ENCODE peak calls at places on chromosomes 7 and 10, in five cellular contexts. N, F, V, A and T are unnamed samples.

GRCh38 chr10:71970869-71971268 is 6.7 kb downstream of the CHST3 start:
- DNase-seq in N (no peak), F (no peak), V (no peak), A (no peak), T (peak; percentile 28)

GRCh38 chr7:25847331-25848070 is 304.5 kb upstream of the NFE2L3 start:
- DNase-seq in N (no peak), F (no peak), V (peak; percentile 33), A (no peak), T (no peak)

GRCh38 chr7:84675633-84676034 is 481.0 kb upstream of the SEMA3A start:
- DNase-seq in N (no peak), F (no peak), V (no peak), A (no peak), T (no peak)

GRCh38 chr7:121872831-121873764 is at the start of gene PTPRZ1:
- DNase-seq in N (peak; percentile 46), F (no peak), V (peak; percentile 2), A (peak; percentile 87), T (peak; percentile 92)

GRCh38 chr10:110008518-110009339 is 945 bp downstream of the ADD3 start:
- DNase-seq in N (peak; percentile 53), F (peak; percentile 24), V (no peak), A (no peak), T (no peak)

GRCh38 chr7:55572378-55573233 is at the start of gene VOPP1:
- DNase-seq in N (peak; percentile 54), F (peak; percentile 62), V (peak; percentile 63), A (peak; percentile 95), T (peak; percentile 97)

GRCh38 chr10:121975295-121976086 is 474 bp upstream of the NSMCE4A start:
- DNase-seq in N (no peak), F (no peak), V (no peak), A (no peak), T (peak; percentile 96)

GRCh38 chr10:87817873-87818504 is at the start of gene ATAD1:
- DNase-seq in N (peak; percentile 90), F (peak; percentile 73), V (peak; percentile 80), A (peak; percentile 96), T (peak; percentile 90)

GRCh38 chr7:129875745-129876411 is 76.9 kb downstream of the UBE2H start:
- DNase-seq in N (no peak), F (no peak), V (peak; percentile 80), A (no peak), T (no peak)

GRCh38 chr7:40815512-40815911 is 680.7 kb downstream of the SUGCT start:
- DNase-seq in N (no peak), F (no peak), V (peak; percentile 81), A (no peak), T (no peak)

GRCh38 chr10:110610308-110610774 is 33.8 kb upstream of the RBM20 start:
- DNase-seq in N (peak; percentile 47), F (peak; percentile 16), V (peak; percentile 49), A (no peak), T (peak; percentile 66)

GRCh38 chr7:98334077-98334476 is 52.6 kb downstream of the BRI3 start:
- DNase-seq in N (no peak), F (no peak), V (no peak), A (no peak), T (no peak)

GRCh38 chr10:95229724-95230627 is 35.9 kb downstream of the ACSM6 start:
- DNase-seq in N (no peak), F (no peak), V (peak; percentile 98), A (no peak), T (peak; percentile 33)

GRCh38 chr10:101072923-101073322 is 11.1 kb downstream of the KAZALD1 start:
- DNase-seq in N (no peak), F (no peak), V (no peak), A (no peak), T (peak; percentile 22)

GRCh38 chr7:28130277-28130676 is 50.3 kb downstream of the JAZF1 start:
- DNase-seq in N (no peak), F (no peak), V (peak; percentile 95), A (no peak), T (no peak)

GRCh38 chr7:82726038-82726800 is 282.6 kb upstream of the CACNA2D1 start:
- DNase-seq in N (peak; percentile 31), F (peak; percentile 63), V (no peak), A (no peak), T (no peak)

GRCh38 chr10:111209666-111210065 is 132.8 kb downstream of the ADRA2A start:
- DNase-seq in N (no peak), F (no peak), V (no peak), A (no peak), T (no peak)

GRCh38 chr10:24496066-24496465 is 227.6 kb downstream of the ARHGAP21 start:
- DNase-seq in N (no peak), F (no peak), V (no peak), A (no peak), T (no peak)

GRCh38 chr7:36115448-36116321 is 37.4 kb upstream of the EEPD1 start:
- DNase-seq in N (peak; percentile 53), F (peak; percentile 54), V (peak; percentile 97), A (no peak), T (no peak)

GRCh38 chr7:74453321-74454011 is at the start of gene GTF2IRD1:
- DNase-seq in N (peak; percentile 89), F (peak; percentile 80), V (peak; percentile 73), A (peak; percentile 91), T (peak; percentile 96)

GRCh38 chr7:28409716-28410627 is 2.3 kb upstream of the CREB5 start:
- DNase-seq in N (peak; percentile 32), F (peak; percentile 46), V (peak; percentile 32), A (peak; percentile 89), T (peak; percentile 72)

GRCh38 chr7:82156168-82156567 is 287.4 kb downstream of the CACNA2D1 start:
- DNase-seq in N (no peak), F (no peak), V (no peak), A (no peak), T (no peak)

GRCh38 chr10:71651953-71652352 is 67.6 kb downstream of the C10orf105 start:
- DNase-seq in N (no peak), F (no peak), V (no peak), A (no peak), T (no peak)

GRCh38 chr10:58963723-58964124 is 212.7 kb upstream of the PHYHIPL start:
- DNase-seq in N (no peak), F (no peak), V (no peak), A (peak; percentile 2), T (peak; percentile 59)

GRCh38 chr7:29375641-29376562 is 181.3 kb downstream of the CHN2 start:
- DNase-seq in N (no peak), F (no peak), V (no peak), A (no peak), T (no peak)

GRCh38 chr10:108095932-108096925 is 931.7 kb upstream of the SORCS1 start:
- DNase-seq in N (no peak), F (no peak), V (no peak), A (no peak), T (no peak)

GRCh38 chr7:151249034-151249731 is 689 bp upstream of the SMARCD3 start:
- DNase-seq in N (peak; percentile 71), F (no peak), V (peak; percentile 59), A (peak; percentile 93), T (peak; percentile 73)

GRCh38 chr10:32437334-32437733 is 8.6 kb upstream of the CCDC7 start:
- DNase-seq in N (no peak), F (no peak), V (peak; percentile 22), A (no peak), T (no peak)

GRCh38 chr7:1662101-1662500 is 8.0 kb upstream of the ELFN1 start:
- DNase-seq in N (no peak), F (no peak), V (no peak), A (no peak), T (peak; percentile 43)

GRCh38 chr7:96823274-96823673 is 113.6 kb upstream of the SEM1 start:
- DNase-seq in N (no peak), F (no peak), V (peak; percentile 21), A (no peak), T (no peak)

GRCh38 chr7:148142660-148143248 is 447.8 kb upstream of the C7orf33 start:
- DNase-seq in N (peak; percentile 54), F (no peak), V (peak; percentile 21), A (no peak), T (peak; percentile 52)

GRCh38 chr7:14937580-14937979 is 35.0 kb upstream of the DGKB start:
- DNase-seq in N (no peak), F (no peak), V (no peak), A (no peak), T (no peak)

GRCh38 chr7:27126596-27127327 is 3.8 kb downstream of the HOXA4 start:
- DNase-seq in N (no peak), F (no peak), V (no peak), A (no peak), T (no peak)
- H3K27me3 ChIP-seq in N (no peaks in the 10 kb centered on the region), F (no peaks in the 10 kb centered on the region), V (no peaks in the 10 kb centered on the region), A (no peaks in the 10 kb centered on the region), T (peaks cover 98% of the 10 kb centered on the region)

DNA sequence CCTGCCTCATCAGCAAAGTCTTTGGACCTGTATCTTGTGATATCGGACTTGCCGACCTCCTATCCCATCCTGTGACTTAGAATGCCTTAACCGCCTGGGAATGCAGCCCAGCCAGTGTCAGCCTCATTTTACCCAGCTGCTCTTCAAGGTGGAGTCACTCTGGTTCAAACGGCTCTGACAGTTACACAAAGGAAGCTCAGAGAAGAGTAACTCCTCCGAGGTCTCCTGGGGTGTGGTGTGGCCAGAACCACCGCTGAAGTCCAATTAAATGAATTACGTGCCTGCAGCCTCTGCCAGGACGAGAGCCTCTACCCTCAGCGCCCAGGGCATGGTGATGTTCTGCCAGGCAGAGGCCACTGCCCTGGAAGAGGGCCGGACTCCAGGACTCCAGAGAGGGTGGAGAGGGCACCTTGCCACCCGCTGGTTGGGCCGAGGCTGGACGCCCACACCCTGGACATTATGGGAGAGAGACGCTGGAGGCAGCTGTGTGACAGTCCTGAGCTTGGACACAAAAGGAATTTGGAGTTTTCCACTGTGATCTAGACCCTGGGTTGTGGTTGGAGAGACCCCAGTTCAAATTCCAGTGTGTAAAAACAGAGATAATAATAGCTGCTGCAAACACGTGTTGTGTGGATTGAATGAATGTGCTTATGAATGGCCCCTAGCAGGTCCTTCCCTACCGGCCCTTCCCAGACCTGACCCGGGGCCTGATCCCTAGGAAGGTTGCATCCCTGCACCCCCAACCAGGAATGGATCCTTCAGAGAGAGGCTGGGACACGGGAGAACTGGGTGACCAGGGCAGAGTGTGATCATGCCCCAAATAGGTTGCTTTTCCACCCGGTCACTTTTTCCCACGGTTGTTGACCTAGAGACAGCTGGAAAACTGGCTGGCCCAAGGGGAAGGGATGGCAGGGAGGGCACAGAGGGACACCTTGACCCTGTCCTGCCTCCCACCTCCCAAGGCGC is 37.8 kb upstream of the FZD9 start:
- DNase-seq in N (no peak), F (no peak), V (no peak), A (no peak), T (peak; percentile 39)
- H3K4me3 ChIP-seq in N (no peak overlapping the region), F (no peak overlapping the region), V (no peak overlapping the region), A (no peak overlapping the region), T (no peak overlapping the region)

DNA sequence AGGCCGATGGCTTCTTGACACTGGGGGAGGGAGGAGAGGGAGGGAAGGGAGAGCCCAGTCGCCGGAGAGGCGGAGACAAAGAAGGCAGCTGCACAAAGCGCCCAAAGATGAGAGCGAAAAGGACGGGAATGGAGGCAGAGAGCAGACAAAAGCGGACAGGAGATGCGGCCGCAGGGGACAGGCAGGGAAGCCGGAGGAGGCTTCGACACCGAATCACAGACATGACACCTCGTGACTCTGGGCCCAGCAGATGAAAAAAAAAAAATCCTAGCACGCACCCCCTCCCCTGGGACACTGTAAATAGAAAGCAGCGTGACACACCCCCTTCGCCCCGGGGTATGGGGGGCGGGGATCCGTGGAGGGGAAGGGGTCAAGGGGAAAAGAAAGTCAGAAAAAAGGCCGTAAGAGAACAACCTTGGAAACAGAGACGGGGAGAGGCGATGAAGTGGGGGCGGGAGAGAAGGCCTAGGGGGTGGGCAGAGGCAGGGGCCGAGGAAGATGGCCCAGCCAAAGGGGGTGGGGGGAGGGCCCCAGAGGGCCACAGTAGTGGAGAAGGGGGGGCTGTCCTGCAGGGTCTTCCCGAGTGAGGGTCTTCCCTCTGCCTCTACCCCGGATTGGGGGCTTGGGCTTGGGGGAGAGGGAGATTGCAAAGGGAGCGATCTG is 845 bp downstream of the NAT16 start:
- DNase-seq in N (peak; percentile 39), F (no peak), V (no peak), A (no peak), T (peak; percentile 82)
- H3K27me3 ChIP-seq in N (no peaks in the 10 kb centered on the region), F (peaks cover 2% of the 10 kb centered on the region), V (peaks cover 60% of the 10 kb centered on the region), A (peaks cover 23% of the 10 kb centered on the region), T (peaks cover 63% of the 10 kb centered on the region)

GRCh38 chr7:159143780-159144755 is 599 bp downstream of the VIPR2 start:
- DNase-seq in N (peak; percentile 30), F (peak; percentile 48), V (no peak), A (peak; percentile 86), T (peak; percentile 81)
- H3K4me3 ChIP-seq in N (peak overlapping the region; percentile 57), F (peak overlapping the region; percentile 57), V (no peak overlapping the region), A (peak overlapping the region; percentile 55), T (peak overlapping the region; percentile 59)